ENCODE peak calls at places on chromosomes 5 and 9, in four cellular contexts. Z, N, I and D are unnamed samples.

GRCh38 chr5:35894131-35894530 is 37.4 kb downstream of the IL7R start:
- DNase-seq in N (no peak), Z (no peak), I (no peak), D (no peak)

GRCh38 chr5:158590936-158591863 is 508.5 kb downstream of the EBF1 start:
- DNase-seq in N (no peak), I (no peak), Z (peak; percentile 42), D (peak; percentile 33)

GRCh38 chr9:91995000-91995399 is 45.0 kb upstream of the ROR2 start:
- DNase-seq in N (no peak), Z (no peak), I (no peak), D (no peak)

GRCh38 chr5:34490501-34491250 is 165.5 kb upstream of the RAI14 start:
- DNase-seq in I (no peak), N (no peak), Z (no peak), D (no peak)

GRCh38 chr5:124927735-124928134 is 181.3 kb upstream of the ZNF608 start:
- DNase-seq in Z (no peak), N (no peak), I (no peak), D (no peak)

GRCh38 chr5:124602925-124603650 is 143.4 kb downstream of the ZNF608 start:
- DNase-seq in I (no peak), Z (no peak), N (no peak), D (no peak)

GRCh38 chr9:124351672-124352468 is 63.4 kb downstream of the PSMB7 start:
- DNase-seq in Z (no peak), N (no peak), I (no peak), D (no peak)

GRCh38 chr5:39178171-39178570 is 41.2 kb downstream of the FYB1 start:
- DNase-seq in I (no peak), N (no peak), Z (no peak), D (no peak)

GRCh38 chr9:89808076-89808701 is 203.4 kb downstream of the GADD45G start:
- DNase-seq in Z (no peak), I (no peak), N (no peak), D (no peak)

GRCh38 chr5:148799737-148800527 is 26.5 kb upstream of the ADRB2 start:
- DNase-seq in Z (no peak), N (no peak), I (no peak), D (no peak)

GRCh38 chr9:19255821-19256220 is 25.3 kb downstream of the DENND4C start:
- DNase-seq in I (no peak), Z (no peak), N (no peak), D (no peak)

GRCh38 chr9:6827370-6827949 is 69.7 kb downstream of the KDM4C start:
- DNase-seq in N (no peak), Z (no peak), I (no peak), D (peak; percentile 23)

GRCh38 chr5:161105563-161105962 is 253.6 kb upstream of the ATP10B start:
- DNase-seq in I (no peak), Z (no peak), N (no peak), D (peak; percentile 18)

GRCh38 chr5:117425163-117425562 is 850.5 kb upstream of the SEMA6A start:
- DNase-seq in Z (no peak), N (no peak), I (no peak), D (no peak)

GRCh38 chr9:122055668-122056067 is 37.4 kb downstream of the TTLL11 start:
- DNase-seq in N (no peak), Z (no peak), I (no peak), D (no peak)

GRCh38 chr5:180114304-180115003 is 42.9 kb upstream of the RNF130 start:
- DNase-seq in N (no peak), I (no peak), Z (peak; percentile 15), D (no peak)

GRCh38 chr5:101658433-101658832 is 637.7 kb downstream of the SLCO4C1 start:
- DNase-seq in I (no peak), Z (no peak), N (no peak), D (no peak)

GRCh38 chr9:8521112-8521511 is 721.5 kb upstream of the DMAC1 start:
- DNase-seq in I (no peak), N (no peak), Z (no peak), D (no peak)
- TF ChIP-seq EP300 in I (no peak), N (no peak), Z (no peak), D (no peak)

GRCh38 chr5:5025774-5026406 is 114.2 kb upstream of the ADAMTS16 start:
- DNase-seq in N (no peak), Z (no peak), I (no peak), D (no peak)
- TF ChIP-seq POLR2A in N (no peak), Z (no peak), I (no peak), D (no peak)

DNA sequence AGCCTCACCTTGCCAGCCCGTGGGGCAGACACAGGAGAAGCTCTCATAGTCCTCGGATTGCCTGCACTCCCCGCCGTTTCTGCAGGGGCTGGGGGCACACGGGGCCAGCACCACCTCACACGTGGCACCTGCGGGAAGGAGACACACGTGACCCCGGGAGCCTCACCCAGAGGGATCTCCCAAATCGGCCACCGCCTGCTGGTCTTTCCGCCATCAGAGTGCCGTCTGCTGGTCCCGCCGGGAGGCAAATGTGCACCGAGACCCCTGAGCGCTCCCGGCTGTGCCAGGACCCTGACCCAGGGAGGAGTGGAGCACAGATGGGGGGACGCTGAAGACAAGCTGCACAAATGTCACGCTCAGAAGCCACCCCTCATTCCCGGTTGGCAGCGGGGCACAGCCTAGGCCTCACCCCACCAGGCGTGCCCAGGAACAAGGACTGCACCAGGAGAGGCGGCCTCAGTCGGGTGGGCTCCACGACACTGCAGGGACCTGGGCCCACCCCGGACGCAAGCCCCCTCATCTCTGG is 28.4 kb upstream of the SEC16A start:
- DNase-seq in N (no peak), Z (no peak), I (no peak), D (no peak)
- TF ChIP-seq CTCF in N (no peak), Z (no peak), I (no peak), D (no peak)

GRCh38 chr9:68973619-68974018 is 40.3 kb downstream of the PRKACG start:
- DNase-seq in I (no peak), Z (no peak), N (no peak), D (no peak)

GRCh38 chr9:68975644-68976043 is 38.3 kb downstream of the PRKACG start:
- DNase-seq in Z (no peak), I (no peak), N (no peak), D (no peak)

GRCh38 chr9:68978054-68978453 is 35.9 kb downstream of the PRKACG start:
- DNase-seq in I (no peak), N (no peak), Z (no peak), D (no peak)

GRCh38 chr9:68974431-68974830 is 39.5 kb downstream of the PRKACG start:
- DNase-seq in Z (no peak), I (no peak), N (no peak), D (no peak)

DNA sequence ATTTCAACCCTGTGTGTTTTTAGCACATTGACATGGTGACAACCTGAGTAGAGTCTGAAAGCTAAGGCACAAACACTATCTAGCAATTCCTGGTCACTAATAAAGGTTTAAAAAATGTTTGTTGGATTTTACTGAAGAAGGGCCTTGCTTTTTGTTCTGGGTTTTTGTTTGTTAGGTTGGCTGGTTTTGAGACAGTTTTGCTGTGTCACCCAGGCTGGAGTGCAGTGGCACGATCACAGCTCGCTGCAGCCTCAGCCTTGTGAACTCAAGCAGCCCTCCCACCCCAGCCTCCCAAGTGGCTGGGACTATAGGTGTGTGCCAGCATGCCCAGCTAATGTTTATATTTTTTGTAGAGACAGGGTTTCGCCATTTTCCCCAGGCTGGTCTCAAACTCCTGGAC is 39.0 kb downstream of the PRKACG start:
- DNase-seq in N (no peak), I (no peak), Z (no peak), D (no peak)
- TF ChIP-seq EP300 in N (no peak), I (no peak), Z (no peak), D (no peak)

GRCh38 chr9:35078066-35078465 is 1.7 kb downstream of the FANCG start:
- DNase-seq in Z (no peak), N (no peak), I (no peak), D (no peak)

GRCh38 chr9:35076848-35077247 is 2.9 kb downstream of the FANCG start:
- DNase-seq in I (no peak), Z (no peak), N (no peak), D (no peak)

GRCh38 chr9:35079041-35079425 is 709 bp downstream of the FANCG start:
- DNase-seq in I (no peak), Z (no peak), N (no peak), D (no peak)

GRCh38 chr9:35075358-35075757 is 2.9 kb upstream of the VCP start:
- DNase-seq in I (no peak), Z (no peak), N (no peak), D (no peak)

GRCh38 chr9:35079426-35080341 is at the start of gene FANCG:
- DNase-seq in I (peak; percentile 89), Z (peak; percentile 89), N (peak; percentile 93), D (peak; percentile 79)
- TF ChIP-seq POLR2A in I (no peak), Z (peak; percentile 43), N (peak; percentile 42), D (peak; percentile 47)

DNA sequence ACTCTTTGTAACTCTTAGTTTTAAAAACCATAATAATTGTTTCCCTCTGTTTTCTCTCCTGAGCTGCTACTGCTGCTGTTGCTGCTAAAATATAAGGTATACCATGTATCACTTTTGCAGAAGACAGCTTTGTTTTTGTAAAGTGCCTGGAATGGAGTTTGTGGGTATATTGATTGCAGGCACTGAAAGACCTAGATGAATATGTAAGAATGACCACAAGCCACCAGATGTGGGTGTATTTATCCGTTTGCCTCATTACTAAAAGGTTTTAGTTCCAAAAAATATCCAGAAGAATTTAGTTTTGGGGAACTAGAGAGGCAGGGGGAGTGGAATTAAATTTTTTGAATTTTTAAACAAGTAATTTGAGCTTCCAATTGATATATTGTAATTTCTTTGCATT is 151.1 kb upstream of the CDKN2B start:
- DNase-seq in I (no peak), Z (no peak), N (no peak), D (no peak)
- TF ChIP-seq CTCF in I (no peak), Z (no peak), N (no peak), D (no peak)